ENCODE peak calls at places on chromosome 1, in seven cellular contexts. Z, H, J, C, N, O and X are unnamed samples.

GRCh38 chr1:192024881-192025280 is 133.4 kb upstream of the RGS18 start:
- DNase-seq in J (no peak), C (no peak), O (no peak), N (no peak), Z (no peak), H (no peak), X (no peak)

GRCh38 chr1:36387141-36387949 is 1.6 kb upstream of the STK40 start:
- DNase-seq in J (no peak), C (peak; percentile 60), H (no peak), Z (no peak), O (no peak), N (peak; percentile 88), X (no peak)

GRCh38 chr1:24292100-24292499 is 27.1 kb upstream of the GRHL3 start:
- DNase-seq in J (no peak), O (no peak), C (no peak), H (no peak), Z (no peak), N (no peak), X (no peak)

GRCh38 chr1:9242338-9242969 is 7.9 kb downstream of the H6PD start:
- DNase-seq in N (peak; percentile 32), O (peak; percentile 91), C (no peak), Z (no peak), J (no peak), H (no peak), X (no peak)

GRCh38 chr1:177809844-177810243 is 160.0 kb downstream of the SEC16B start:
- DNase-seq in H (no peak), O (no peak), C (peak; percentile 77), Z (no peak), N (no peak), J (no peak), X (no peak)

GRCh38 chr1:156805766-156806511 is 10.7 kb downstream of the SH2D2A start:
- DNase-seq in N (peak; percentile 93), J (no peak), C (no peak), H (no peak), O (no peak), Z (no peak), X (no peak)

GRCh38 chr1:109248797-109249629 is at the start of gene CELSR2:
- DNase-seq in O (peak; percentile 75), N (peak; percentile 80), H (peak; percentile 46), Z (peak; percentile 95), J (peak; percentile 34), C (peak; percentile 72), X (peak; percentile 58)

GRCh38 chr1:2971146-2971501 is 50.1 kb upstream of the ACTRT2 start:
- DNase-seq in O (no peak), N (no peak), J (no peak), Z (no peak), C (no peak), H (no peak), X (peak; percentile 13)

GRCh38 chr1:201298381-201299367 is 15.4 kb downstream of the PKP1 start:
- DNase-seq in N (peak; percentile 29), Z (no peak), C (no peak), H (no peak), J (no peak), O (peak; percentile 39), X (no peak)

GRCh38 chr1:14901371-14901954 is 252.1 kb upstream of the TMEM51 start:
- DNase-seq in H (no peak), J (no peak), N (no peak), Z (no peak), C (no peak), O (no peak), X (no peak)

GRCh38 chr1:109218516-109218915 is 4.8 kb downstream of the SARS1 start:
- DNase-seq in C (no peak), N (no peak), Z (no peak), H (no peak), J (no peak), O (peak; percentile 55), X (no peak)

GRCh38 chr1:214264196-214264595 is 16.8 kb upstream of the SMYD2 start:
- DNase-seq in J (no peak), Z (no peak), O (no peak), N (no peak), C (no peak), H (no peak), X (no peak)

GRCh38 chr1:2985694-2986548 is 35.3 kb upstream of the ACTRT2 start:
- DNase-seq in Z (no peak), H (no peak), N (no peak), J (no peak), O (no peak), C (no peak), X (no peak)

GRCh38 chr1:27605796-27606707 is 2.1 kb upstream of the AHDC1 start:
- DNase-seq in C (peak; percentile 76), O (peak; percentile 51), N (peak; percentile 78), J (peak; percentile 47), H (peak; percentile 49), Z (no peak), X (no peak)

GRCh38 chr1:17696417-17697301 is 58.5 kb upstream of the ACTL8 start:
- DNase-seq in Z (no peak), O (no peak), H (no peak), N (peak; percentile 75), J (no peak), C (no peak), X (no peak)

GRCh38 chr1:184843732-184844495 is 89.3 kb upstream of the EDEM3 start:
- DNase-seq in H (peak; percentile 49), O (peak; percentile 53), C (peak; percentile 85), N (no peak), J (peak; percentile 52), Z (no peak), X (peak; percentile 66)

GRCh38 chr1:1431845-1432565 is 3.5 kb upstream of the VWA1 start:
- DNase-seq in O (peak; percentile 72), N (peak; percentile 44), H (no peak), Z (no peak), C (no peak), J (no peak), X (no peak)

GRCh38 chr1:226372885-226373284 is 35.0 kb downstream of the PARP1 start:
- DNase-seq in J (no peak), H (no peak), O (no peak), Z (no peak), C (no peak), N (no peak), X (no peak)

GRCh38 chr1:206631085-206631509 is 4.2 kb upstream of the DYRK3 start:
- DNase-seq in C (peak; percentile 88), J (no peak), H (no peak), N (peak; percentile 80), O (peak; percentile 55), Z (peak; percentile 55), X (no peak)

GRCh38 chr1:167221126-167221803 is 579 bp downstream of the POU2F1 start:
- DNase-seq in H (no peak), C (no peak), O (peak; percentile 27), Z (peak; percentile 50), J (peak; percentile 2), N (peak; percentile 32), X (peak; percentile 34)

GRCh38 chr1:10339815-10340214 is 59.0 kb upstream of the PGD start:
- DNase-seq in J (no peak), O (peak; percentile 32), H (no peak), Z (no peak), C (no peak), N (peak; percentile 72), X (no peak)

GRCh38 chr1:3074800-3075199 is 5.8 kb downstream of the PRDM16 start:
- DNase-seq in J (no peak), Z (no peak), H (no peak), C (no peak), O (peak; percentile 77), N (no peak), X (no peak)

GRCh38 chr1:89660086-89660946 is 27.4 kb downstream of the LRRC8C start:
- DNase-seq in N (peak; percentile 58), O (no peak), Z (no peak), C (no peak), J (no peak), H (no peak), X (no peak)

GRCh38 chr1:230149751-230150584 is 82.9 kb downstream of the GALNT2 start:
- DNase-seq in Z (peak; percentile 69), H (no peak), N (no peak), C (peak; percentile 68), J (no peak), O (no peak), X (no peak)

GRCh38 chr1:29581256-29581655 is 344.9 kb downstream of the PTPRU start:
- DNase-seq in C (no peak), J (no peak), H (no peak), Z (no peak), O (no peak), N (no peak), X (no peak)

GRCh38 chr1:233193741-233194140 is 101.8 kb downstream of the PCNX2 start:
- DNase-seq in O (no peak), C (no peak), Z (no peak), J (no peak), N (no peak), H (no peak), X (no peak)

GRCh38 chr1:164806531-164806930 is 247.5 kb downstream of the PBX1 start:
- DNase-seq in N (no peak), C (no peak), H (no peak), Z (no peak), J (no peak), O (no peak), X (no peak)

GRCh38 chr1:4656533-4657140 is 2.2 kb downstream of the AJAP1 start:
- DNase-seq in N (no peak), H (no peak), J (no peak), O (no peak), C (no peak), Z (no peak), X (no peak)
- TF ChIP-seq CTCF in N (no peak), H (no peak), J (no peak), O (no peak), C (no peak), Z (no peak), X (no peak)

DNA sequence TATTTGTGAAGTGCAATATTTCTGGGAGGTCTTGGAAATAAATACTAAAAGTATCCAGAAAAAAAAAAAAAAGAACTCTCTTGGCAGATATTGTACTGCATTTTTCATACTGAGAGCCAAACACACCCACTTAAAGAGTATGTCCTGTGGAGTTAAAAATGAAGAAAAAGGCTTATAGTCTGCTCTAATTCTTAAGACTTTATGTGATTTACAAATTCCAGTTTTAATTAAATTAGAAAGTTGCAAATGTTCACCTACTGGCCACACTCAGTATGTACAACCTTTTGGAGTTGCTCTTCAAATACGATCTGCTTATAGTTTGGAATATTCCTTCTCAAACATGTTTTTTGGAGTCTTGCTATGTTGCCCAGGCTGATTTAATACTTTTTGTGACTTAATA is 107.6 kb downstream of the LEPR start:
- DNase-seq in H (no peak), O (no peak), N (no peak), C (no peak), Z (no peak), J (no peak), X (no peak)
- TF ChIP-seq CTCF in H (no peak), O (peak; percentile 23), N (no peak), C (no peak), Z (no peak), J (no peak), X (no peak)

DNA sequence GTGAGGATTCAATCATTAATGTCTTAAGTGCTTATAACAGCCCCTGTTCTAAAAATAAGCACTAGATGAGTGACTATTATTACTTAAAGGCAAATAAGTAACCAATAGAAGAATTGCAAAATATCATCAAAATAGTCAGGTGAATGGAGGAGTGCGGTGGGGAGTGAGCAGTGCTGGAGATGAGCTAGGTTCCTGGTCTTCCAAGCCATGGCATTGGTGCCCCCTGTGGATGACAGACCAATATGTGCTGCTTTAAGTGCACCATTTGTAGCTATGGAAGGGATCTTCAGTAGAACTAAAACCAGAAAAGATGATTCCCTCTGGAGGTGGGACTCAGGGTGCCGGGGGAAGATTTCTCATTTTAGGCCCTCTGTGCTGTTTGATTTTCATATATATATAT is 46.1 kb upstream of the SLC30A1 start:
- DNase-seq in N (peak; percentile 62), H (no peak), C (peak; percentile 46), J (no peak), Z (peak; percentile 64), O (no peak), X (no peak)
- TF ChIP-seq CTCF in N (peak; percentile 25), H (no peak), C (peak; percentile 23), J (no peak), Z (peak; percentile 32), O (no peak), X (peak; percentile 38)

GRCh38 chr1:31750858-31751638 is 13.1 kb downstream of the ADGRB2 start:
- DNase-seq in C (peak; percentile 13), J (no peak), H (no peak), N (peak; percentile 84), O (no peak), Z (no peak), X (peak; percentile 57)
- TF ChIP-seq CTCF in C (no peak), J (no peak), H (no peak), N (no peak), O (no peak), Z (no peak), X (no peak)